ENCODE peak calls at places on chromosomes 4 and X, in seven cellular contexts. H, U, L, P, A, Y and S are unnamed samples.
A peak's percentile ranks its signal among the peaks of the same experiment; 100 is the strongest.

GRCh38 chrX:69045616-69046345 is 119.5 kb downstream of the PJA1 start:
- DNase-seq in H (no peak), U (no peak), L (no peak), P (no peak), A (no peak), Y (no peak), S (no peak)

GRCh38 chrX:10235851-10236250 is 79.1 kb downstream of the CLCN4 start:
- DNase-seq in H (no peak), U (no peak), L (no peak), P (no peak), A (peak; percentile 65), Y (no peak), S (no peak)

GRCh38 chrX:46831620-46832327 is 5.1 kb upstream of the RP2 start:
- DNase-seq in H (no peak), U (no peak), L (no peak), P (no peak), A (peak; percentile 70), Y (no peak), S (no peak)

GRCh38 chr4:46051392-46051791 is 72.5 kb downstream of the GABRG1 start:
- DNase-seq in H (no peak), U (no peak), L (no peak), P (no peak), A (no peak), Y (no peak), S (no peak)

GRCh38 chr4:6753891-6754290 is 28.6 kb upstream of the KIAA0232 start:
- DNase-seq in H (no peak), U (no peak), L (no peak), P (no peak), A (no peak), Y (no peak), S (no peak)

GRCh38 chr4:53479731-53480525 is 102.5 kb downstream of the FIP1L1 start:
- DNase-seq in H (no peak), U (no peak), L (no peak), P (no peak), A (peak; percentile 78), Y (no peak), S (no peak)

GRCh38 chrX:40651620-40652223 is 4.4 kb upstream of the CXorf38 start:
- DNase-seq in H (peak; percentile 63), U (peak; percentile 62), L (peak; percentile 73), P (peak; percentile 86), A (peak; percentile 71), Y (no peak), S (no peak)

GRCh38 chr4:110505440-110505839 is 29.5 kb downstream of the ENPEP start:
- DNase-seq in H (no peak), U (no peak), L (no peak), P (no peak), A (no peak), Y (no peak), S (no peak)

GRCh38 chr4:10098770-10099139 is 17.8 kb downstream of the WDR1 start:
- DNase-seq in H (no peak), U (no peak), L (no peak), P (no peak), A (peak; percentile 71), Y (no peak), S (no peak)

GRCh38 chr4:184815046-184815877 is 10.5 kb downstream of the ACSL1 start:
- DNase-seq in H (no peak), U (no peak), L (peak; percentile 76), P (no peak), A (peak; percentile 80), Y (peak; percentile 24), S (no peak)

GRCh38 chrX:44873415-44874270 is 655 bp downstream of the KDM6A start:
- DNase-seq in H (peak; percentile 11), U (peak; percentile 15), L (peak; percentile 45), P (peak; percentile 76), A (peak; percentile 69), Y (no peak), S (no peak)

GRCh38 chr4:1792832-1793495 is at the start of gene FGFR3:
- DNase-seq in H (no peak), U (no peak), L (no peak), P (peak; percentile 57), A (peak; percentile 53), Y (peak; percentile 54), S (no peak)

GRCh38 chr4:148062301-148062950 is 330.5 kb downstream of the ARHGAP10 start:
- DNase-seq in H (no peak), U (no peak), L (no peak), P (no peak), A (no peak), Y (no peak), S (no peak)

GRCh38 chrX:14913241-14913640 is 40.0 kb downstream of the MOSPD2 start:
- DNase-seq in H (no peak), U (no peak), L (no peak), P (no peak), A (no peak), Y (no peak), S (no peak)

GRCh38 chrX:149467920-149468319 is 37.2 kb downstream of the IDS start:
- DNase-seq in H (no peak), U (no peak), L (no peak), P (no peak), A (no peak), Y (no peak), S (no peak)

GRCh38 chr4:27929141-27929540 is 1068.5 kb downstream of the STIM2 start:
- DNase-seq in H (no peak), U (no peak), L (no peak), P (no peak), A (no peak), Y (no peak), S (no peak)

GRCh38 chr4:36676139-36677050 is 395.0 kb downstream of the DTHD1 start:
- DNase-seq in H (no peak), U (no peak), L (no peak), P (no peak), A (no peak), Y (no peak), S (no peak)

GRCh38 chr4:148857234-148857972 is 415.2 kb upstream of the NR3C2 start:
- DNase-seq in H (no peak), U (no peak), L (no peak), P (no peak), A (peak; percentile 19), Y (no peak), S (no peak)

GRCh38 chr4:73990988-73991883 is 3.2 kb upstream of the PPBP start:
- DNase-seq in H (no peak), U (no peak), L (no peak), P (no peak), A (no peak), Y (no peak), S (no peak)

GRCh38 chr4:139666735-139667266 is 1.2 kb downstream of the MGST2 start:
- DNase-seq in H (no peak), U (no peak), L (peak; percentile 42), P (no peak), A (peak; percentile 36), Y (no peak), S (no peak)

GRCh38 chr4:112031712-112032328 is 113.4 kb upstream of the FAM241A start:
- DNase-seq in H (no peak), U (peak; percentile 38), L (peak; percentile 29), P (no peak), A (peak; percentile 78), Y (peak; percentile 7), S (peak; percentile 22)

GRCh38 chr4:42262701-42263490 is 110.4 kb upstream of the BEND4 start:
- DNase-seq in H (no peak), U (no peak), L (no peak), P (no peak), A (no peak), Y (no peak), S (no peak)

GRCh38 chr4:3880595-3881120 is 114.5 kb downstream of the ADRA2C start:
- DNase-seq in H (peak; percentile 50), U (peak; percentile 89), L (peak; percentile 68), P (peak; percentile 78), A (peak; percentile 81), Y (peak; percentile 33), S (peak; percentile 15)

GRCh38 chrX:134377537-134377936 is 82.4 kb upstream of the HPRT1 start:
- DNase-seq in H (no peak), U (no peak), L (peak; percentile 68), P (no peak), A (peak; percentile 54), Y (no peak), S (no peak)
- TF ChIP-seq CTCF in H (peak; percentile 21), U (peak; percentile 46), L (peak; percentile 79), P (no peak), A (peak; percentile 25), Y (peak; percentile 48), S (peak; percentile 63)

GRCh38 chrX:153968754-153969124 is 2.9 kb downstream of the HCFC1 start:
- DNase-seq in H (peak; percentile 21), U (no peak), L (peak; percentile 82), P (no peak), A (peak; percentile 42), Y (no peak), S (no peak)
- TF ChIP-seq CTCF in H (no peak), U (no peak), L (peak; percentile 59), P (no peak), A (no peak), Y (no peak), S (no peak)

GRCh38 chr4:76949293-76950051 is at the start of gene SEPTIN11:
- DNase-seq in H (peak; percentile 73), U (peak; percentile 90), L (peak; percentile 87), P (peak; percentile 87), A (peak; percentile 99), Y (peak; percentile 67), S (no peak)

GRCh38 chr4:76948441-76949292 is 885 bp upstream of the SEPTIN11 start:
- DNase-seq in H (peak; percentile 35), U (peak; percentile 61), L (peak; percentile 19), P (peak; percentile 71), A (peak; percentile 80), Y (peak; percentile 55), S (no peak)

GRCh38 chr4:76951333-76952033 is 1.9 kb downstream of the SEPTIN11 start:
- DNase-seq in H (no peak), U (no peak), L (no peak), P (no peak), A (peak; percentile 34), Y (no peak), S (no peak)

GRCh38 chr4:76950846-76951321 is 1.3 kb downstream of the SEPTIN11 start:
- DNase-seq in H (no peak), U (no peak), L (peak; percentile 7), P (no peak), A (peak; percentile 48), Y (peak; percentile 10), S (no peak)

GRCh38 chr4:76950052-76950845 is 697 bp downstream of the SEPTIN11 start:
- DNase-seq in H (peak; percentile 18), U (peak; percentile 45), L (peak; percentile 43), P (peak; percentile 66), A (peak; percentile 67), Y (peak; percentile 19), S (no peak)
- TF ChIP-seq CTCF in H (no peak), U (no peak), L (peak; percentile 35), P (no peak), A (no peak), Y (no peak), S (no peak)

GRCh38 chrX:107324493-107325310 is 118.3 kb downstream of the DNAAF6 start:
- DNase-seq in H (no peak), U (peak; percentile 53), L (peak; percentile 14), P (no peak), A (peak; percentile 43), Y (peak; percentile 8), S (no peak)
- TF ChIP-seq CTCF in H (no peak), U (peak; percentile 44), L (peak; percentile 41), P (no peak), A (no peak), Y (peak; percentile 47), S (peak; percentile 61)